ENCODE peak calls at places on chromosome 5, in five cellular contexts. One of them, this sample, is unnamed.

GRCh38 chr5:16539169-16539666 is 73.6 kb upstream of the ZNF622 start:
- DNase-seq in RPMI8226: no peak
- DNase-seq in Caki2: peak
- DNase-seq in stimulated activated CD8-positive, alpha-beta memory T cell treated with anti-CD3 and anti-CD28 coated beads, Interleukin-12 subunit alpha, Interleukin-12 subunit beta, amount 100 ng/mL, for 1 hour: no peak
- DNase-seq in SW 1271: no peak
- DNase-seq in this sample: peak

GRCh38 chr5:171055881-171056454 is 194.2 kb downstream of the RANBP17 start:
- DNase-seq in RPMI8226: no peak
- DNase-seq in stimulated activated CD8-positive, alpha-beta memory T cell treated with anti-CD3 and anti-CD28 coated beads, Interleukin-12 subunit alpha, Interleukin-12 subunit beta, amount 100 ng/mL, for 1 hour: no peak
- DNase-seq in Caki2: peak
- DNase-seq in SW 1271: no peak
- DNase-seq in this sample: no peak

GRCh38 chr5:179550511-179551342 is at the start of gene RUFY1:
- DNase-seq in RPMI8226: peak
- DNase-seq in Caki2: peak
- DNase-seq in SW 1271: peak
- DNase-seq in stimulated activated CD8-positive, alpha-beta memory T cell treated with anti-CD3 and anti-CD28 coated beads, Interleukin-12 subunit alpha, Interleukin-12 subunit beta, amount 100 ng/mL, for 1 hour: peak
- DNase-seq in this sample: peak

GRCh38 chr5:62547929-62548678 is 30.5 kb upstream of the LRRC70 start:
- DNase-seq in SW 1271: no peak
- DNase-seq in Caki2: no peak
- DNase-seq in RPMI8226: no peak
- DNase-seq in stimulated activated CD8-positive, alpha-beta memory T cell treated with anti-CD3 and anti-CD28 coated beads, Interleukin-12 subunit alpha, Interleukin-12 subunit beta, amount 100 ng/mL, for 1 hour: no peak
- DNase-seq in this sample: no peak

GRCh38 chr5:927172-928015 is 34.7 kb downstream of the TRIP13 start:
- DNase-seq in stimulated activated CD8-positive, alpha-beta memory T cell treated with anti-CD3 and anti-CD28 coated beads, Interleukin-12 subunit alpha, Interleukin-12 subunit beta, amount 100 ng/mL, for 1 hour: no peak
- DNase-seq in SW 1271: no peak
- DNase-seq in Caki2: no peak
- DNase-seq in RPMI8226: no peak
- DNase-seq in this sample: no peak

GRCh38 chr5:124064956-124065355 is 553.0 kb downstream of the CSNK1G3 start:
- DNase-seq in SW 1271: no peak
- DNase-seq in stimulated activated CD8-positive, alpha-beta memory T cell treated with anti-CD3 and anti-CD28 coated beads, Interleukin-12 subunit alpha, Interleukin-12 subunit beta, amount 100 ng/mL, for 1 hour: no peak
- DNase-seq in Caki2: no peak
- DNase-seq in RPMI8226: no peak
- DNase-seq in this sample: no peak

GRCh38 chr5:42494414-42494813 is 71.2 kb downstream of the GHR start:
- DNase-seq in stimulated activated CD8-positive, alpha-beta memory T cell treated with anti-CD3 and anti-CD28 coated beads, Interleukin-12 subunit alpha, Interleukin-12 subunit beta, amount 100 ng/mL, for 1 hour: no peak
- DNase-seq in Caki2: no peak
- DNase-seq in SW 1271: no peak
- DNase-seq in RPMI8226: no peak
- DNase-seq in this sample: no peak

GRCh38 chr5:334903-335739 is 13.6 kb downstream of the AHRR start:
- DNase-seq in RPMI8226: no peak
- DNase-seq in stimulated activated CD8-positive, alpha-beta memory T cell treated with anti-CD3 and anti-CD28 coated beads, Interleukin-12 subunit alpha, Interleukin-12 subunit beta, amount 100 ng/mL, for 1 hour: no peak
- DNase-seq in Caki2: no peak
- DNase-seq in SW 1271: no peak
- DNase-seq in this sample: no peak

GRCh38 chr5:81601912-81602311 is 149.0 kb downstream of the SSBP2 start:
- DNase-seq in Caki2: no peak
- DNase-seq in stimulated activated CD8-positive, alpha-beta memory T cell treated with anti-CD3 and anti-CD28 coated beads, Interleukin-12 subunit alpha, Interleukin-12 subunit beta, amount 100 ng/mL, for 1 hour: no peak
- DNase-seq in RPMI8226: no peak
- DNase-seq in SW 1271: no peak
- DNase-seq in this sample: no peak

GRCh38 chr5:39420482-39421145 is 4.2 kb downstream of the DAB2 start:
- DNase-seq in SW 1271: no peak
- DNase-seq in RPMI8226: no peak
- DNase-seq in Caki2: no peak
- DNase-seq in stimulated activated CD8-positive, alpha-beta memory T cell treated with anti-CD3 and anti-CD28 coated beads, Interleukin-12 subunit alpha, Interleukin-12 subunit beta, amount 100 ng/mL, for 1 hour: no peak
- DNase-seq in this sample: no peak

GRCh38 chr5:16736158-16736994 is 119.6 kb upstream of the RETREG1 start:
- DNase-seq in Caki2: no peak
- DNase-seq in SW 1271: no peak
- DNase-seq in stimulated activated CD8-positive, alpha-beta memory T cell treated with anti-CD3 and anti-CD28 coated beads, Interleukin-12 subunit alpha, Interleukin-12 subunit beta, amount 100 ng/mL, for 1 hour: no peak
- DNase-seq in RPMI8226: no peak
- DNase-seq in this sample: peak

GRCh38 chr5:96699186-96699820 is 37.1 kb downstream of the CAST start:
- DNase-seq in SW 1271: peak
- DNase-seq in Caki2: no peak
- DNase-seq in stimulated activated CD8-positive, alpha-beta memory T cell treated with anti-CD3 and anti-CD28 coated beads, Interleukin-12 subunit alpha, Interleukin-12 subunit beta, amount 100 ng/mL, for 1 hour: no peak
- DNase-seq in RPMI8226: no peak
- DNase-seq in this sample: no peak

GRCh38 chr5:99922386-99922785 is 612.8 kb upstream of the FAM174A start:
- DNase-seq in Caki2: no peak
- DNase-seq in SW 1271: no peak
- DNase-seq in stimulated activated CD8-positive, alpha-beta memory T cell treated with anti-CD3 and anti-CD28 coated beads, Interleukin-12 subunit alpha, Interleukin-12 subunit beta, amount 100 ng/mL, for 1 hour: no peak
- DNase-seq in RPMI8226: no peak
- DNase-seq in this sample: no peak

GRCh38 chr5:153957205-153957604 is 81.5 kb downstream of the FAM114A2 start:
- DNase-seq in stimulated activated CD8-positive, alpha-beta memory T cell treated with anti-CD3 and anti-CD28 coated beads, Interleukin-12 subunit alpha, Interleukin-12 subunit beta, amount 100 ng/mL, for 1 hour: no peak
- DNase-seq in SW 1271: no peak
- DNase-seq in Caki2: no peak
- DNase-seq in RPMI8226: no peak
- DNase-seq in this sample: no peak

GRCh38 chr5:139565411-139566305 is 4.5 kb downstream of the UBE2D2 start:
- DNase-seq in stimulated activated CD8-positive, alpha-beta memory T cell treated with anti-CD3 and anti-CD28 coated beads, Interleukin-12 subunit alpha, Interleukin-12 subunit beta, amount 100 ng/mL, for 1 hour: peak
- DNase-seq in RPMI8226: peak
- DNase-seq in Caki2: no peak
- DNase-seq in SW 1271: no peak
- DNase-seq in this sample: no peak

GRCh38 chr5:149672701-149673455 is 57.2 kb upstream of the PPARGC1B start:
- DNase-seq in Caki2: no peak
- DNase-seq in RPMI8226: no peak
- DNase-seq in stimulated activated CD8-positive, alpha-beta memory T cell treated with anti-CD3 and anti-CD28 coated beads, Interleukin-12 subunit alpha, Interleukin-12 subunit beta, amount 100 ng/mL, for 1 hour: no peak
- DNase-seq in SW 1271: no peak
- DNase-seq in this sample: no peak

GRCh38 chr5:144335561-144335960 is 164.9 kb downstream of the KCTD16 start:
- DNase-seq in Caki2: no peak
- DNase-seq in RPMI8226: no peak
- DNase-seq in stimulated activated CD8-positive, alpha-beta memory T cell treated with anti-CD3 and anti-CD28 coated beads, Interleukin-12 subunit alpha, Interleukin-12 subunit beta, amount 100 ng/mL, for 1 hour: no peak
- DNase-seq in SW 1271: no peak
- DNase-seq in this sample: no peak

GRCh38 chr5:133831506-133832224 is 136.8 kb downstream of the C5orf15 start:
- DNase-seq in Caki2: no peak
- DNase-seq in RPMI8226: no peak
- DNase-seq in SW 1271: no peak
- DNase-seq in stimulated activated CD8-positive, alpha-beta memory T cell treated with anti-CD3 and anti-CD28 coated beads, Interleukin-12 subunit alpha, Interleukin-12 subunit beta, amount 100 ng/mL, for 1 hour: no peak
- DNase-seq in this sample: no peak

GRCh38 chr5:124949862-124950261 is 203.4 kb upstream of the ZNF608 start:
- DNase-seq in Caki2: no peak
- DNase-seq in stimulated activated CD8-positive, alpha-beta memory T cell treated with anti-CD3 and anti-CD28 coated beads, Interleukin-12 subunit alpha, Interleukin-12 subunit beta, amount 100 ng/mL, for 1 hour: no peak
- DNase-seq in RPMI8226: no peak
- DNase-seq in SW 1271: no peak
- DNase-seq in this sample: no peak

GRCh38 chr5:65086234-65086886 is 317.6 kb downstream of the CWC27 start:
- DNase-seq in Caki2: no peak
- DNase-seq in SW 1271: no peak
- DNase-seq in RPMI8226: no peak
- DNase-seq in stimulated activated CD8-positive, alpha-beta memory T cell treated with anti-CD3 and anti-CD28 coated beads, Interleukin-12 subunit alpha, Interleukin-12 subunit beta, amount 100 ng/mL, for 1 hour: no peak
- DNase-seq in this sample: no peak

GRCh38 chr5:98816574-98817222 is 43.2 kb downstream of the RGMB start:
- DNase-seq in stimulated activated CD8-positive, alpha-beta memory T cell treated with anti-CD3 and anti-CD28 coated beads, Interleukin-12 subunit alpha, Interleukin-12 subunit beta, amount 100 ng/mL, for 1 hour: no peak
- DNase-seq in Caki2: no peak
- DNase-seq in RPMI8226: peak
- DNase-seq in SW 1271: no peak
- DNase-seq in this sample: no peak

GRCh38 chr5:131196331-131196730 is 25.6 kb downstream of the LYRM7 start:
- DNase-seq in RPMI8226: no peak
- DNase-seq in Caki2: no peak
- DNase-seq in stimulated activated CD8-positive, alpha-beta memory T cell treated with anti-CD3 and anti-CD28 coated beads, Interleukin-12 subunit alpha, Interleukin-12 subunit beta, amount 100 ng/mL, for 1 hour: no peak
- DNase-seq in SW 1271: no peak
- DNase-seq in this sample: no peak

GRCh38 chr5:58074717-58075116 is 385.2 kb downstream of the PLK2 start:
- DNase-seq in Caki2: no peak
- DNase-seq in SW 1271: no peak
- DNase-seq in RPMI8226: no peak
- DNase-seq in stimulated activated CD8-positive, alpha-beta memory T cell treated with anti-CD3 and anti-CD28 coated beads, Interleukin-12 subunit alpha, Interleukin-12 subunit beta, amount 100 ng/mL, for 1 hour: no peak
- DNase-seq in this sample: no peak

This sample was measured in PC-9.